ENCODE peak calls at places on chromosomes 3 and 15, in four cellular contexts. H, C, X and U are unnamed samples.

GRCh38 chr3:26350853-26351252 is 271.7 kb upstream of the LRRC3B start:
- DNase-seq in H (no peak), C (no peak), X (no peak), U (no peak)

GRCh38 chr15:101773496-101774100 is 29.7 kb upstream of the OR4F6 start:
- DNase-seq in H (peak; percentile 71), C (no peak), X (no peak), U (peak; percentile 8)

GRCh38 chr3:127678315-127678599 is 5.5 kb downstream of the ABTB1 start:
- DNase-seq in H (no peak), C (no peak), X (no peak), U (no peak)

GRCh38 chr3:119598410-119599098 is 869 bp downstream of the PLA1A start:
- DNase-seq in C (no peak), X (no peak), H (no peak), U (no peak)

GRCh38 chr3:159831466-159831865 is 157.2 kb upstream of the IL12A start:
- DNase-seq in H (no peak), X (no peak), C (no peak), U (no peak)

GRCh38 chr3:194814878-194815357 is 129.2 kb downstream of the FAM43A start:
- DNase-seq in H (no peak), X (no peak), C (no peak), U (no peak)

GRCh38 chr3:58296843-58297242 is 9.2 kb upstream of the RPP14 start:
- DNase-seq in H (no peak), X (no peak), C (no peak), U (no peak)

GRCh38 chr3:172324591-172325203 is 123.6 kb downstream of the GHSR start:
- DNase-seq in X (no peak), C (no peak), H (no peak), U (no peak)

DNA sequence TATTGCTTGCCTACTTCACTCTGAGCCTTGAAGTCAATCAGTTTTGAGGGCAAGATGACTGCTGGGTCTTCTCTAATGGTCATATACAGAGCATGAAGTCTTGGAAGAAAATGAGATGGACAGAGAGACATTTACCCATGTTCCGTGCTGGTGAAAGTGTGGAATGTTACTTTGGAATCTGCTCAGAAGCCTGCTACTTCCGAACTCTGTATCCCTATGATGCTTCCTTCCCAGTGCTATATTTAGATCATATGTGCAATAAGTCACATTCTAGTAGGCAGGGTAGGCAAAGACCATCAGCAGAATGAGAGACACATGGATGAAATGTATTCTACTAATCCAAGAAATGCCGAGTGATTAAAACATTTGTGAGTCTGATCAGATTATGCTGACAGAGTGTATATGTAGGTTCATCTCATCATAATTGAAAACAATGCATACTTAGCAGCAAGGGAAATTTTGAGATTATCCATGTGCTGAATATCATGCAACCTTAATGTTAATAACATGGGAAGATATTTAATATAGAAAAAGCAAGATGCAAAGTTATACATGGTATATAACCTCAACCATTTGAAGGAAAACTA is 60.5 kb downstream of the RAB7A start:
- DNase-seq in H (no peak), C (no peak), X (no peak), U (no peak)
- H3K27ac ChIP-seq in H (no peak overlapping the region), C (peak overlapping the region; percentile 64), X (no peak overlapping the region), U (no peak overlapping the region)

GRCh38 chr3:41247055-41247454 is 47.8 kb downstream of the CTNNB1 start:
- DNase-seq in H (no peak), X (no peak), C (no peak), U (no peak)
- H3K27ac ChIP-seq in H (no peak overlapping the region), X (no peak overlapping the region), C (no peak overlapping the region), U (no peak overlapping the region)

GRCh38 chr3:183586477-183586876 is 31.0 kb upstream of the KLHL6 start:
- DNase-seq in X (no peak), C (no peak), H (no peak), U (peak; percentile 32)
- H3K27ac ChIP-seq in X (no peak overlapping the region), C (peak overlapping the region; percentile 21), H (no peak overlapping the region), U (no peak overlapping the region)

GRCh38 chr15:82882250-82882928 is 70.1 kb downstream of the HOMER2 start:
- DNase-seq in H (no peak), C (no peak), X (no peak), U (no peak)

GRCh38 chr15:82877825-82878224 is 68.4 kb downstream of the WHAMM start:
- DNase-seq in H (no peak), C (no peak), X (no peak), U (no peak)

GRCh38 chr15:82878325-82878724 is 68.9 kb downstream of the WHAMM start:
- DNase-seq in H (no peak), C (no peak), X (no peak), U (no peak)

GRCh38 chr15:82880704-82881103 is 71.3 kb downstream of the WHAMM start:
- DNase-seq in X (no peak), C (no peak), H (no peak), U (no peak)

DNA sequence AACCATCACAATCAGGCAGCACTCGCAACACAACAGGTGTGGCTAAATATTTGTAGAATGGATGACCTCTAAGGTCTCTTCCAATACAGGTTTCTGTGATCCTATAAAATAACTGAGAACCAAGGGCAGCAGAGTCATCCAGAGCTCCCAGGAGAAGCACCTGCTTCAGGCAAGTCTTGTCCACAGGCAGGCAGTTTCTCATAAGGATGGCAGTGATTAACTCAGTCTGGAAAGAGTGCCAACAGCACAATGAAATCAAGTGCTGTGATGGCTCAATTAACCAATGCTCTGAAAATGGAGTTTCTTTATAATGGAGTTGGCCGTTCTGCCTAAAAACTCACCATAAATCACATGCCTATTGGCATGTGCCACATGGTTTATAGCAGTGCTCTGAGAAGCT is 70.8 kb downstream of the HOMER2 start:
- DNase-seq in X (no peak), C (no peak), H (no peak), U (no peak)
- H3K27ac ChIP-seq in X (no peak overlapping the region), C (no peak overlapping the region), H (no peak overlapping the region), U (no peak overlapping the region)

GRCh38 chr15:22808761-22809280 is 22.4 kb downstream of the NIPA1 start:
- DNase-seq in H (no peak), X (no peak), C (no peak), U (no peak)
- H3K27ac ChIP-seq in H (no peak overlapping the region), X (no peak overlapping the region), C (no peak overlapping the region), U (no peak overlapping the region)

DNA sequence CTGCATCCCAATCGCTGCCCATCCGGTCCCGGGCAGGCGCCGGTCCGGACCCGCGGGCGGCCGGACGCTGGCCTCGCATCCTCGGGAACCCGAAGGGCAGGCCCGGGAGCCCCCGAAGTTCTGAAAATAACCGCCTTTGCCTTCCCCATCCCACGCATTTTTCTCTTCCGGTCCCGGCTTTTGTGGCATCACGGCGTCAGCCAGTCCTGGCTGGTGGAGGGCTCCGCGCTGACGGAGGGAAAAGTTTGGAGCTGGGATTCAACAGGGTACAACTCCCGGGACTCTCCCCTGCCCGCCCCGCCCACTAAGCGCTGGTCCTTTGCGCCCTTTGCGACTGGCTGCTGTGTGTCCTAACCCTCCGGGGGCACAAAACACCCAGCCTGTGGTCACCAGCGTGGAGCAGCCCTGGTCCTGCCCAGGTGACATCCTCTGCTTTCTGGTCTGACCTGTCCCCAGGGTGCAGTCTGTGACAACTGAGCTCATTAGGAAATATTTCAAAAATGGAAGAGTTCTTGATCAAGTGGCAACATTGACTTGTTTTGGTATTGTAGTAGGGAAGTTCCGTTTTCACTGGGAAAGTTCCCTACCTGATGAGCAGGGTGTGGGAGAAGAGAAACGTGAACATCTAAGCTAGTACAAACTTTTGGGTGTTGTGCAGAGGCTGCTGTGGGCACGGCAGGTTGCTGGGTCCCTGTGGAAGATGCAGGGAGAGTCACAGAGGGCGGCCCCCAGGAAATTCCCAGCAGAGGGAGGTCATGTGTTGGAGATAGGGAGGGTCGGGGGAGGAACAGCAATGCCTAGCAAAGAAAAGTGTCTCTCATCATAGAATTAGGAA is 754 bp downstream of the ARNT2 start:
- DNase-seq in H (peak; percentile 67), C (no peak), X (peak; percentile 65), U (no peak)
- H3K27ac ChIP-seq in H (no peak overlapping the region), C (no peak overlapping the region), X (peak overlapping the region; percentile 96), U (no peak overlapping the region)

GRCh38 chr3:38460377-38461085 is 6.8 kb downstream of the ACVR2B start:
- DNase-seq in H (no peak), C (no peak), X (no peak), U (no peak)

GRCh38 chr3:38457111-38458003 is 3.7 kb downstream of the ACVR2B start:
- DNase-seq in X (no peak), H (peak; percentile 33), C (no peak), U (no peak)

GRCh38 chr3:38458796-38459498 is 5.3 kb downstream of the ACVR2B start:
- DNase-seq in X (no peak), H (no peak), C (no peak), U (no peak)

GRCh38 chr3:38459499-38460048 is 5.9 kb downstream of the ACVR2B start:
- DNase-seq in X (no peak), H (no peak), C (no peak), U (no peak)

DNA sequence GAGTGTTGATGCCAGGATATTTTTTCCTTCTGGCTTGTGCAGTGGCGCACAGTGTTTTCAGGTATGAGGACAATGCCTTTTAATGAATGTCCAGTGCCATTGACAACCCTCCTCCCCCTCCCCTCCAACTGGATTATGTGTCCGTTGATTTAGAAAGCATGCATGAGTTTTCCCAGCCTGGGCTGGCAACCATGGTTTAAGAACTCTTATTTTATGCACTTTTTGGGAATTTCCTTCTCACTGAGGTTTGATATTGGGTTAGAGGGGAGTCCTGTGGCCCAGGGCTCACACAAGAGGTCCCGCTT is 7.3 kb downstream of the ACVR2B start:
- DNase-seq in H (no peak), C (no peak), X (no peak), U (no peak)
- H3K27ac ChIP-seq in H (no peak overlapping the region), C (no peak overlapping the region), X (no peak overlapping the region), U (no peak overlapping the region)

GRCh38 chr3:155572085-155572484 is 172.8 kb downstream of the PLCH1 start:
- DNase-seq in C (no peak), H (no peak), X (no peak), U (no peak)

DNA sequence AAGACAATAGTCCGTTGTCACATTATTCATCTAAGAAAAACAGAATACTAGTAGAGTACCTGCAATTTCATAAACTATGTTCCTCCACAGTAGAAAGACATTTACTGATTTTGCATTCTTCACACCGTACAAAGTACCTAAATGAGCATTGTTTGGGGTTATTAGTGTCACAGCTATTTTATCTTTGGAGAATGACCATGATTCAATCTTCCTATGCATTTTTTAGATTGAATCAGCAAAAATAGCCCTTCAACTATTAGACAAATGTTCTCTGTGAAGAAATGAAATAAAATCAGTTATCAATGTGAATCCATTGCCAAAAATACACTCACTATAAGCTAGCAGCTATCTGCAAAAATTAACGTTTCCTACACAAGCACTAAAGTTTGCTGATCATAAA is 176.6 kb downstream of the PLCH1 start:
- DNase-seq in H (no peak), X (no peak), C (no peak), U (no peak)
- H3K27ac ChIP-seq in H (no peak overlapping the region), X (no peak overlapping the region), C (no peak overlapping the region), U (no peak overlapping the region)

GRCh38 chr15:62462721-62463120 is 297.6 kb upstream of the C2CD4B start:
- DNase-seq in X (no peak), H (no peak), C (no peak), U (no peak)
- H3K27ac ChIP-seq in X (no peak overlapping the region), H (no peak overlapping the region), C (no peak overlapping the region), U (no peak overlapping the region)